ENCODE peak calls at places on chromosomes 13 and 19, in five cellular contexts. G, W, C, O and E are unnamed samples.

GRCh38 chr13:74061939-74062595 is 72.1 kb downstream of the KLF12 start:
- DNase-seq in O (no peak), G (no peak), C (peak), W (no peak), E (no peak)

GRCh38 chr19:58020129-58020528 is 13.7 kb upstream of the ZSCAN1 start:
- DNase-seq in G (no peak), O (no peak), C (no peak), W (no peak), E (no peak)

GRCh38 chr13:38944219-38944618 is 46.4 kb downstream of the STOML3 start:
- DNase-seq in W (no peak), G (no peak), O (no peak), C (no peak), E (no peak)

GRCh38 chr13:114109646-114110045 is 22.8 kb downstream of the RASA3 start:
- DNase-seq in W (peak), C (no peak), G (no peak), O (peak), E (no peak)

GRCh38 chr19:57769345-57770131 is at the start of gene ZNF586:
- DNase-seq in W (peak), G (peak), O (peak), C (peak), E (peak)

GRCh38 chr19:18637644-18638630 is 1.1 kb downstream of the KLHL26 start:
- DNase-seq in C (no peak), W (no peak), G (no peak), O (no peak), E (no peak)

GRCh38 chr13:98155475-98156111 is 12.7 kb downstream of the FARP1 start:
- DNase-seq in O (no peak), G (no peak), W (no peak), C (no peak), E (no peak)

GRCh38 chr13:74246398-74246975 is 112.3 kb upstream of the KLF12 start:
- DNase-seq in C (peak), O (no peak), W (no peak), G (no peak), E (no peak)

GRCh38 chr13:110498327-110498726 is 63.2 kb downstream of the RAB20 start:
- DNase-seq in O (no peak), C (no peak), G (no peak), W (no peak), E (no peak)

GRCh38 chr13:91572439-91572838 is 174.0 kb downstream of the GPC5 start:
- DNase-seq in G (no peak), O (no peak), C (no peak), W (no peak), E (no peak)

GRCh38 chr19:371501-372160 is 27.0 kb upstream of the MIER2 start:
- DNase-seq in O (no peak), C (no peak), W (no peak), G (no peak), E (no peak)

GRCh38 chr13:31009166-31009565 is 76.7 kb downstream of the TEX26 start:
- DNase-seq in C (no peak), G (no peak), O (no peak), W (no peak), E (no peak)

GRCh38 chr19:48887861-48888612 is 10.5 kb downstream of the TULP2 start:
- DNase-seq in G (no peak), O (no peak), W (peak), C (no peak), E (no peak)

GRCh38 chr19:3785464-3785937 is 680 bp downstream of the MATK start:
- DNase-seq in C (no peak), W (no peak), O (no peak), G (no peak), E (peak)

GRCh38 chr19:45790942-45791341 is 1.7 kb downstream of the DMWD start:
- DNase-seq in C (no peak), G (no peak), W (no peak), O (no peak), E (peak)

GRCh38 chr13:105033999-105034398 is 1501.5 kb downstream of the EFNB2 start:
- DNase-seq in O (no peak), W (no peak), C (no peak), G (no peak), E (no peak)

GRCh38 chr19:32675720-32676185 is at the start of gene RGS9BP:
- DNase-seq in O (peak), W (peak), G (peak), C (peak), E (peak)

GRCh38 chr19:1874554-1875185 is 10.6 kb downstream of the ABHD17A start:
- DNase-seq in O (no peak), G (no peak), C (no peak), W (peak), E (no peak)

GRCh38 chr19:35509018-35509652 is 4.3 kb downstream of the DMKN start:
- DNase-seq in C (no peak), G (no peak), O (peak), W (no peak), E (no peak)

GRCh38 chr13:97798171-97798821 is 155.2 kb upstream of the IPO5 start:
- DNase-seq in W (no peak), G (no peak), O (no peak), C (peak), E (no peak)

GRCh38 chr13:95524270-95524901 is 28.1 kb upstream of the CLDN10 start:
- DNase-seq in G (no peak), C (no peak), O (no peak), W (no peak), E (peak)

GRCh38 chr13:76516013-76516412 is 370.2 kb downstream of the KCTD12 start:
- DNase-seq in C (no peak), G (no peak), O (no peak), W (no peak), E (no peak)